ENCODE peak calls at places on chromosomes 6 and 20, in eight cellular contexts. M, Y, O, J, H, Z, S and I are unnamed samples.

GRCh38 chr6:151441390-151442166 is 10.3 kb downstream of the RMND1 start:
- DNase-seq in O (no peak), M (no peak), Z (no peak), S (no peak), H (no peak), J (no peak), Y (no peak), I (no peak)

GRCh38 chr6:72954736-72955135 is 270.6 kb downstream of the KHDC1L start:
- DNase-seq in O (no peak), S (no peak), J (no peak), Y (no peak), H (no peak), Z (no peak), M (peak; percentile 42), I (no peak)

GRCh38 chr6:47414517-47415167 is 62.9 kb upstream of the CD2AP start:
- DNase-seq in S (peak; percentile 26), Y (peak; percentile 42), Z (no peak), J (no peak), M (peak; percentile 75), O (peak; percentile 63), H (no peak), I (no peak)

GRCh38 chr6:90096818-90097217 is 199.8 kb downstream of the BACH2 start:
- DNase-seq in Z (no peak), Y (no peak), O (no peak), H (no peak), M (no peak), J (no peak), S (no peak), I (no peak)

GRCh38 chr6:104951677-104952076 is 5.2 kb upstream of the LIN28B start:
- DNase-seq in M (no peak), Y (no peak), S (no peak), H (no peak), O (no peak), Z (no peak), J (no peak), I (no peak)

GRCh38 chr20:62405108-62405980 is 1.7 kb downstream of the CABLES2 start:
- DNase-seq in Z (no peak), Y (no peak), J (peak; percentile 64), O (peak; percentile 77), M (peak; percentile 24), S (peak; percentile 56), H (peak; percentile 72), I (peak; percentile 58)

GRCh38 chr6:7254980-7255825 is 57.8 kb downstream of the SSR1 start:
- DNase-seq in H (peak; percentile 51), J (peak; percentile 42), Z (no peak), Y (no peak), O (no peak), M (no peak), S (no peak), I (no peak)

GRCh38 chr20:38024496-38024895 is 8.8 kb downstream of the TTI1 start:
- DNase-seq in M (no peak), Y (no peak), J (no peak), S (no peak), H (no peak), O (no peak), Z (no peak), I (no peak)

GRCh38 chr6:85864453-85865401 is 222.0 kb upstream of the SYNCRIP start:
- DNase-seq in M (peak; percentile 42), S (peak; percentile 60), Y (peak; percentile 67), O (no peak), Z (no peak), H (no peak), J (peak; percentile 34), I (no peak)

DNA sequence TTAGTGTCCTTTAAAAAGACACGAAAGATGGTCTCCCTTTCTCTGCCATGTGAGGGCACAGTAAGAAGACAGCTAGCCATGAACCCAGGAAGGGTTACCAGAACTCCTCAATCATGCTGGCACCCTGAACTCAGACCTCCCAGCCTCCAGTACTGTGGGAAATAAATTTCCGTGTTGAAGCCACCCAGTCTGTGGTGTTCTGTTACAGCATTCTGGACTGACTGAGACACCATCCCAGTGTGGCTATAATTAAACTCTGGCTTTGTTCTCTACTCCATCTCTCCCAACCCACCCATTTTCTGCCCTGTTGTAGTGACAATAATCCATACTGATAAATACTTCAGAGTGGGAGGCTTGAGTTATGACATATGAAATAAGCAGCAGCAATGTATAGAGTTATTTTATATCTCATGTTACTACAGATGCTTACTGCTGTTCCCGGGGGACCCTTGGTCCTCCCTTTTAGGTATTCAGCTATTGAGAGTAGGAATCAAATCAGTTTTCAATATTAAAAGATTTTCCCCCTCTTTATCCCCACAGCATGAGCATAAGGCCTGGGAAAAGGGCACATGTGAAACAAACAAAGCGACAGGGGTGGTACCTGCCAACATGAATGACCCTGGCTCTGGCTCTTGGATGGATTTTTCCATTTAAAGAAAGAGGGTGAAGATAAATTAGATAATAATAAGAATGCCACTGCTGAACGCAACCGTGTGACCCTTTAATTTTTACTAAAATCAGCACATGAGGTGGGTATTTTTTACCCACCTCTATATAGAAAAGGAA is 224.3 kb upstream of the SLC35B3 start:
- DNase-seq in J (no peak), H (no peak), Z (no peak), Y (no peak), S (peak; percentile 42), O (no peak), M (no peak), I (no peak)
- H3K4me1 ChIP-seq in J (no peaks in the 10 kb centered on the region), H (no peaks in the 10 kb centered on the region), Z (no peaks in the 10 kb centered on the region), Y (no peaks in the 10 kb centered on the region), S (peaks cover 16% of the 10 kb centered on the region), O (no peaks in the 10 kb centered on the region), M (no peaks in the 10 kb centered on the region), I (no peaks in the 10 kb centered on the region)

GRCh38 chr6:41941280-41942044 is at the start of gene CCND3:
- DNase-seq in H (peak; percentile 95), Y (peak; percentile 83), S (peak; percentile 87), Z (peak; percentile 81), J (peak; percentile 93), O (peak; percentile 88), M (peak; percentile 78), I (peak; percentile 78)
- TF ChIP-seq POLR2A in H (no peak), Y (peak; percentile 23), S (no peak), Z (no peak), J (peak; percentile 73), O (peak; percentile 27), M (peak; percentile 69), I (peak; percentile 46)

DNA sequence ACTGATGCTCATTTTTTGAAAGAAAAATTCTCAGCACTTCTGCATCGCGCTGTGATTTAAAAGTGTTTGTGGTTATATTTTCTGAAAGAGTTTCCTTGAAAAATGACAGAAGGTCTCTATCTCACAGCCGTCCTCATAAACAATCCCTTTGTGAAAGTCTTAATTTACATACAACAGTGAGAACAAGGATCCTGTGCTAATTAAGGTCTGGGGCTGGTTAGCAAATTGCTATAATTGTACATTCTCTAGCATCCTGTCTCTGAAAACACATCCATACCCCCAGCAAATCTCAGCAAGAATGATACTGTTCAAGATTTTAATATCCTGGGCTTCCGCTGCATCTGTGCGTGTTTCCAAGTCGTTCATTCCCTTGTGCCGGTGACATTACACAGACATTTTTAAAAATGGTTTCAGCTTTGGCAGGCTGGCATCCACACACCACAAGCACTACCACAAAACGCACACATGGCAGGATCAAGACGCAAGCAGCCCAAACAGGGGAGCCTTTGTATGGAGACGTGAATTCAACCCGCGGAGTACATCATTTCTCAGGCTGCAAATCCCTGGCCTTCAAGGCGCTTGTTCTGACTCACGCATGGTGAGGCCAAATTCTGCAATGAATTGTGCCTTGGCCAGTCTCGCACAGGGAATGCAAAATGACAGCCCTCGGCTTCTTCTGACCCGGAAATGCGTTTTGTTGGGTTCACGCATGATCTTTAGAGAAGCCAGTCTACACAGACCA is 20.3 kb downstream of the ZMYND8 start:
- DNase-seq in S (no peak), Z (no peak), O (no peak), J (peak; percentile 84), H (peak; percentile 70), Y (no peak), M (no peak), I (peak; percentile 81)
- H3K4me1 ChIP-seq in S (peaks cover 16% of the 10 kb centered on the region), Z (peaks cover 23% of the 10 kb centered on the region), O (peaks cover 68% of the 10 kb centered on the region), J (peaks cover 63% of the 10 kb centered on the region), H (peaks cover 61% of the 10 kb centered on the region), Y (peaks cover 5% of the 10 kb centered on the region), M (peaks cover 47% of the 10 kb centered on the region), I (peaks cover 75% of the 10 kb centered on the region)

GRCh38 chr6:50849016-50849748 is 30.5 kb downstream of the TFAP2B start:
- DNase-seq in Y (no peak), S (no peak), O (no peak), J (no peak), Z (no peak), M (no peak), H (no peak), I (no peak)

GRCh38 chr6:50850223-50850751 is 31.6 kb downstream of the TFAP2B start:
- DNase-seq in J (no peak), M (no peak), O (no peak), Z (peak; percentile 78), Y (no peak), H (no peak), S (peak; percentile 24), I (no peak)

GRCh38 chr6:50851269-50851847 is 32.7 kb downstream of the TFAP2B start:
- DNase-seq in M (no peak), J (no peak), O (no peak), H (no peak), Y (no peak), S (no peak), Z (no peak), I (no peak)

GRCh38 chr6:50850860-50851259 is 32.2 kb downstream of the TFAP2B start:
- DNase-seq in Y (no peak), O (no peak), J (no peak), H (no peak), S (no peak), M (no peak), Z (no peak), I (no peak)

DNA sequence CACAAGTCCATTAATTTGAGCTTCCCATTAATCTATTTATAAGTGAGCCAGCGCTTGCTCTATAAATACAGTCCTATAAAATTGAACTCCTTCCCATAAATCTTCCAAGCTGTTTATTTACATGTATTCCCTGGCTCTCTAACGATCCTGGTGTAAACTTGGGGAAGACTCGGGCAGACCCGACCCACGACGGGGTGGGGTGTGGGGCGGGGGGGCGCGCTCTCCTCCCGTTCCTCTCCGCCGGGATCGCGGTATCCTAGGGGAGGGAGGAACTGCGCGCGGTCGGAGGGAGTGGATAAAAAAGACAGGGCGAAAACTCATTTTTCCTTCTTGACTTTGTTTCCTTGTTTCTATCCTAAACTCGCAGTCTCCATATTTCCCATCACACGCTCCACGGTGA is 31.1 kb downstream of the TFAP2B start:
- DNase-seq in M (no peak), Z (no peak), S (no peak), J (no peak), Y (no peak), O (no peak), H (no peak), I (no peak)
- TF ChIP-seq POLR2A in M (no peak), Z (no peak), S (no peak), J (no peak), Y (no peak), O (no peak), H (no peak), I (no peak)

GRCh38 chr20:43721429-43722152 is 5.2 kb downstream of the GTSF1L start:
- DNase-seq in O (no peak), S (no peak), Z (no peak), M (no peak), J (no peak), H (no peak), Y (no peak), I (no peak)
- H3K4me1 ChIP-seq in O (no peaks in the 10 kb centered on the region), S (no peaks in the 10 kb centered on the region), Z (no peaks in the 10 kb centered on the region), M (peaks cover 2% of the 10 kb centered on the region), J (no peaks in the 10 kb centered on the region), H (no peaks in the 10 kb centered on the region), Y (no peaks in the 10 kb centered on the region), I (no peaks in the 10 kb centered on the region)

GRCh38 chr6:142913511-142914047 is 31.4 kb downstream of the HIVEP2 start:
- DNase-seq in S (no peak), O (no peak), H (no peak), M (no peak), Y (no peak), J (no peak), Z (no peak), I (no peak)
- TF ChIP-seq POLR2A in S (no peak), O (no peak), H (no peak), M (no peak), Y (no peak), J (no peak), Z (no peak), I (no peak)

GRCh38 chr20:33559212-33559611 is 69.3 kb downstream of the CBFA2T2 start:
- DNase-seq in J (no peak), Z (no peak), S (no peak), M (no peak), O (no peak), H (no peak), Y (no peak), I (no peak)
- H3K4me1 ChIP-seq in J (no peaks in the 10 kb centered on the region), Z (no peaks in the 10 kb centered on the region), S (peaks cover 41% of the 10 kb centered on the region), M (peaks cover 18% of the 10 kb centered on the region), O (peaks cover 35% of the 10 kb centered on the region), H (peaks cover 30% of the 10 kb centered on the region), Y (no peaks in the 10 kb centered on the region), I (peaks cover 33% of the 10 kb centered on the region)